ENCODE peak calls at places on chromosomes 12 and 14, in ten cellular contexts. Z is AG04449; P is nephron progenitor cell; T is psoas muscle; Q is HEK293T; L is stimulated activated CD8-positive, alpha-beta memory T cell treated with anti-CD3 and anti-CD28 coated beads, Interleukin-15, amount 100 ng/mL, for 1 hour; I is Caki2; O is EL; N is activated effector memory CD4-positive, alpha-beta T cell treated with Interleukin-2 at 50 U/mL for 16 hours; E is endothelial cell. F is an unnamed sample.
A peak's percentile ranks its signal among the peaks of the same experiment; 100 is the strongest.

GRCh38 chr12:109820921-109821381 is 12.2 kb downstream of the TRPV4 start:
- DNase-seq in L (no peak), Q (no peak), P (no peak), O (no peak), I (no peak), E (no peak), N (no peak), Z (no peak), T (no peak), F (no peak)

GRCh38 chr12:388547-389137 is 478 bp downstream of the KDM5A start:
- DNase-seq in P (peak; percentile 50), Q (peak; percentile 10), Z (no peak), E (peak; percentile 55), N (no peak), I (peak; percentile 35), L (peak; percentile 14), T (peak; percentile 34), O (peak; percentile 36), F (no peak)

GRCh38 chr12:109715310-109716091 is 1.9 kb downstream of the FAM222A start:
- DNase-seq in O (no peak), Z (no peak), E (peak; percentile 45), T (peak; percentile 49), I (no peak), P (peak; percentile 61), Q (no peak), N (no peak), L (no peak), F (no peak)

GRCh38 chr12:102526701-102527100 is 46.3 kb upstream of the IGF1 start:
- DNase-seq in P (no peak), L (no peak), O (peak; percentile 17), I (no peak), T (no peak), Z (no peak), E (no peak), N (no peak), Q (no peak), F (no peak)

GRCh38 chr12:5390174-5390799 is 41.6 kb upstream of the NTF3 start:
- DNase-seq in L (no peak), E (no peak), Q (no peak), I (no peak), N (no peak), O (peak; percentile 40), T (no peak), P (no peak), Z (no peak), F (no peak)

GRCh38 chr12:33223956-33224355 is 215.7 kb downstream of the SYT10 start:
- DNase-seq in E (no peak), N (no peak), T (no peak), L (no peak), Z (no peak), O (no peak), Q (no peak), I (no peak), P (no peak), F (no peak)

GRCh38 chr14:104444159-104445030 is 135.2 kb upstream of the C14orf180 start:
- DNase-seq in Z (no peak), N (no peak), L (no peak), I (no peak), O (no peak), T (no peak), E (no peak), P (no peak), Q (no peak), F (no peak)

GRCh38 chr14:80291099-80291498 is 79.8 kb upstream of the DIO2 start:
- DNase-seq in L (no peak), P (no peak), O (no peak), Z (no peak), E (no peak), N (no peak), I (no peak), T (no peak), Q (no peak), F (no peak)

GRCh38 chr14:63573579-63573978 is 30.4 kb upstream of the PPP2R5E start:
- DNase-seq in Z (no peak), I (no peak), Q (no peak), N (no peak), T (no peak), E (no peak), P (no peak), L (no peak), O (peak; percentile 43), F (peak; percentile 30)

GRCh38 chr12:69840727-69841126 is 15.7 kb downstream of the MYRFL start:
- DNase-seq in L (no peak), O (no peak), N (no peak), Q (no peak), P (no peak), T (no peak), Z (no peak), I (no peak), E (no peak), F (peak; percentile 59)

GRCh38 chr14:22554706-22555572 is 34.1 kb downstream of the DAD1 start:
- DNase-seq in E (no peak), Z (no peak), I (no peak), N (no peak), O (no peak), P (no peak), T (no peak), Q (no peak), L (no peak), F (no peak)

GRCh38 chr14:91229743-91230200 is 14.7 kb downstream of the GPR68 start:
- DNase-seq in N (peak; percentile 64), P (no peak), I (no peak), L (no peak), Z (no peak), Q (no peak), O (peak; percentile 81), T (no peak), E (no peak), F (no peak)

GRCh38 chr12:111942557-111942956 is 70.4 kb downstream of the TMEM116 start:
- DNase-seq in I (peak; percentile 37), Z (peak; percentile 46), E (no peak), Q (no peak), P (no peak), T (no peak), L (no peak), O (peak; percentile 65), N (no peak), F (peak; percentile 63)

GRCh38 chr12:13001725-13002040 is 1.6 kb upstream of the HEBP1 start:
- DNase-seq in N (no peak), P (no peak), Z (no peak), Q (no peak), T (no peak), E (no peak), I (no peak), L (no peak), O (no peak), F (no peak)

F was measured in kidney glomerular epithelial cell.